ENCODE peak calls at places on chromosomes 11 and 22, in eight cellular contexts. I is NCI-H1436 treated with DMSO at 0.1 percent for 48 hours, Q is T-cell, K is esophagus squamous epithelium, Z is AG08395, O is cardiac muscle cell, G is T follicular helper cell, V is T-helper 9 cell. X is an unnamed sample.

GRCh38 chr11:9039863-9040262 is 36.1 kb upstream of the NRIP3 start:
- DNase-seq in I (no peak), Q (no peak), K (no peak), Z (no peak), O (no peak), G (no peak), V (no peak), X (no peak)

GRCh38 chr11:57662893-57663292 is 5.0 kb upstream of the ZDHHC5 start:
- DNase-seq in I (no peak), Q (no peak), K (no peak), Z (no peak), O (no peak), G (no peak), V (no peak), X (no peak)

GRCh38 chr22:38727123-38727522 is 21.4 kb downstream of the GTPBP1 start:
- DNase-seq in I (no peak), Q (no peak), K (no peak), Z (no peak), O (no peak), G (no peak), V (no peak), X (no peak)

GRCh38 chr11:4095509-4096230 is 1.1 kb downstream of the RRM1 start:
- DNase-seq in I (no peak), Q (no peak), K (no peak), Z (peak), O (no peak), G (no peak), V (no peak), X (no peak)

GRCh38 chr11:75867778-75868374 is 52.9 kb downstream of the UVRAG start:
- DNase-seq in I (no peak), Q (peak), K (no peak), Z (peak), O (peak), G (peak), V (peak), X (no peak)

GRCh38 chr11:26703792-26704191 is 18.1 kb downstream of the SLC5A12 start:
- DNase-seq in I (no peak), Q (no peak), K (no peak), Z (no peak), O (no peak), G (no peak), V (no peak), X (no peak)

GRCh38 chr11:12174145-12175143 is 64.1 kb downstream of the MICAL2 start:
- DNase-seq in I (no peak), Q (no peak), K (no peak), Z (no peak), O (no peak), G (no peak), V (no peak), X (no peak)

GRCh38 chr11:17972987-17973386 is 39.9 kb downstream of the SERGEF start:
- DNase-seq in I (no peak), Q (no peak), K (no peak), Z (peak), O (peak), G (no peak), V (no peak), X (no peak)

GRCh38 chr22:26669060-26669481 is 11.7 kb downstream of the MIAT start:
- DNase-seq in I (no peak), Q (no peak), K (no peak), Z (peak), O (peak), G (no peak), V (no peak), X (no peak)

GRCh38 chr11:128576555-128576954 is 10.8 kb downstream of the ETS1 start:
- DNase-seq in I (no peak), Q (no peak), K (no peak), Z (no peak), O (no peak), G (no peak), V (no peak), X (no peak)

GRCh38 chr22:37229805-37230672 is 14.0 kb downstream of the RAC2 start:
- DNase-seq in I (no peak), Q (peak), K (no peak), Z (peak), O (no peak), G (peak), V (peak), X (no peak)

GRCh38 chr11:113571531-113571930 is 96.3 kb upstream of the DRD2 start:
- DNase-seq in I (no peak), Q (no peak), K (no peak), Z (no peak), O (no peak), G (no peak), V (no peak), X (no peak)

GRCh38 chr22:39773976-39774539 is 119.5 kb downstream of the ENTHD1 start:
- DNase-seq in I (no peak), Q (peak), K (no peak), Z (no peak), O (peak), G (peak), V (no peak), X (no peak)

GRCh38 chr11:61627831-61628753 is 47.2 kb upstream of the SYT7 start:
- DNase-seq in I (no peak), Q (peak), K (no peak), Z (peak), O (peak), G (peak), V (peak), X (no peak)

GRCh38 chr11:119903389-119903788 is 174.4 kb upstream of the NECTIN1 start:
- DNase-seq in I (no peak), Q (no peak), K (no peak), Z (no peak), O (no peak), G (no peak), V (no peak), X (no peak)

GRCh38 chr11:74942073-74942750 is 6.7 kb downstream of the XRRA1 start:
- DNase-seq in I (no peak), Q (no peak), K (no peak), Z (no peak), O (no peak), G (no peak), V (no peak), X (no peak)

GRCh38 chr11:3074912-3075589 is 17.8 kb upstream of the CARS1 start:
- DNase-seq in I (no peak), Q (no peak), K (no peak), Z (no peak), O (no peak), G (no peak), V (no peak), X (no peak)

GRCh38 chr11:97965849-97966646 is 1054.7 kb upstream of the CNTN5 start:
- DNase-seq in I (no peak), Q (no peak), K (no peak), Z (peak), O (no peak), G (no peak), V (no peak), X (no peak)

X was measured in C1 segment of cervical spinal cord.